ENCODE peak calls at places on chromosomes 2 and 18, in four cellular contexts. One of them, this sample, is unnamed.

GRCh38 chr2:128304715-128305554 is 13.7 kb downstream of the HS6ST1 start:
- DNase-seq in stimulated activated CD8-positive, alpha-beta memory T cell treated with anti-CD3 and anti-CD28 coated beads, Interleukin-4, amount 100 ng/mL, for 4 hours: no peak
- DNase-seq in cardiac fibroblast: peak
- DNase-seq in GF-D8: no peak
- DNase-seq in this sample: no peak

GRCh38 chr2:107584577-107584976 is 242.1 kb upstream of the RGPD4 start:
- DNase-seq in stimulated activated CD8-positive, alpha-beta memory T cell treated with anti-CD3 and anti-CD28 coated beads, Interleukin-4, amount 100 ng/mL, for 4 hours: no peak
- DNase-seq in cardiac fibroblast: peak
- DNase-seq in GF-D8: no peak
- DNase-seq in this sample: no peak

GRCh38 chr2:28355521-28356094 is 37.0 kb upstream of the FOSL2 start:
- DNase-seq in stimulated activated CD8-positive, alpha-beta memory T cell treated with anti-CD3 and anti-CD28 coated beads, Interleukin-4, amount 100 ng/mL, for 4 hours: no peak
- DNase-seq in cardiac fibroblast: no peak
- DNase-seq in GF-D8: no peak
- DNase-seq in this sample: no peak

GRCh38 chr2:13791019-13791418 is 841.5 kb upstream of the LRATD1 start:
- DNase-seq in stimulated activated CD8-positive, alpha-beta memory T cell treated with anti-CD3 and anti-CD28 coated beads, Interleukin-4, amount 100 ng/mL, for 4 hours: no peak
- DNase-seq in cardiac fibroblast: no peak
- DNase-seq in GF-D8: no peak
- DNase-seq in this sample: no peak

GRCh38 chr2:147989809-147990403 is 30.6 kb downstream of the ORC4 start:
- DNase-seq in stimulated activated CD8-positive, alpha-beta memory T cell treated with anti-CD3 and anti-CD28 coated beads, Interleukin-4, amount 100 ng/mL, for 4 hours: no peak
- DNase-seq in cardiac fibroblast: peak
- DNase-seq in GF-D8: peak
- DNase-seq in this sample: peak

GRCh38 chr2:1728821-1729220 is 15.5 kb downstream of the PXDN start:
- DNase-seq in stimulated activated CD8-positive, alpha-beta memory T cell treated with anti-CD3 and anti-CD28 coated beads, Interleukin-4, amount 100 ng/mL, for 4 hours: no peak
- DNase-seq in cardiac fibroblast: no peak
- DNase-seq in GF-D8: no peak
- DNase-seq in this sample: no peak

GRCh38 chr2:133413863-133414262 is 154.4 kb downstream of the NCKAP5 start:
- DNase-seq in stimulated activated CD8-positive, alpha-beta memory T cell treated with anti-CD3 and anti-CD28 coated beads, Interleukin-4, amount 100 ng/mL, for 4 hours: no peak
- DNase-seq in cardiac fibroblast: no peak
- DNase-seq in GF-D8: no peak
- DNase-seq in this sample: no peak

GRCh38 chr18:12283256-12283655 is 24.8 kb upstream of the TUBB6 start:
- DNase-seq in stimulated activated CD8-positive, alpha-beta memory T cell treated with anti-CD3 and anti-CD28 coated beads, Interleukin-4, amount 100 ng/mL, for 4 hours: no peak
- DNase-seq in cardiac fibroblast: peak
- DNase-seq in GF-D8: no peak
- DNase-seq in this sample: no peak

GRCh38 chr2:67272195-67272594 is 124.9 kb upstream of the ETAA1 start:
- DNase-seq in stimulated activated CD8-positive, alpha-beta memory T cell treated with anti-CD3 and anti-CD28 coated beads, Interleukin-4, amount 100 ng/mL, for 4 hours: no peak
- DNase-seq in cardiac fibroblast: peak
- DNase-seq in GF-D8: no peak
- DNase-seq in this sample: no peak

GRCh38 chr2:152740743-152741328 is 22.4 kb downstream of the ARL6IP6 start:
- DNase-seq in stimulated activated CD8-positive, alpha-beta memory T cell treated with anti-CD3 and anti-CD28 coated beads, Interleukin-4, amount 100 ng/mL, for 4 hours: no peak
- DNase-seq in cardiac fibroblast: peak
- DNase-seq in GF-D8: peak
- DNase-seq in this sample: peak

GRCh38 chr2:41836944-41837343 is 210.9 kb upstream of the PKDCC start:
- DNase-seq in stimulated activated CD8-positive, alpha-beta memory T cell treated with anti-CD3 and anti-CD28 coated beads, Interleukin-4, amount 100 ng/mL, for 4 hours: no peak
- DNase-seq in cardiac fibroblast: peak
- DNase-seq in GF-D8: no peak
- DNase-seq in this sample: peak

GRCh38 chr2:232280341-232280740 is 98.2 kb upstream of the ALPP start:
- DNase-seq in stimulated activated CD8-positive, alpha-beta memory T cell treated with anti-CD3 and anti-CD28 coated beads, Interleukin-4, amount 100 ng/mL, for 4 hours: no peak
- DNase-seq in cardiac fibroblast: no peak
- DNase-seq in GF-D8: no peak
- DNase-seq in this sample: no peak

GRCh38 chr2:135473567-135473966 is 57.5 kb downstream of the ZRANB3 start:
- DNase-seq in stimulated activated CD8-positive, alpha-beta memory T cell treated with anti-CD3 and anti-CD28 coated beads, Interleukin-4, amount 100 ng/mL, for 4 hours: no peak
- DNase-seq in cardiac fibroblast: peak
- DNase-seq in GF-D8: no peak
- DNase-seq in this sample: peak

GRCh38 chr2:120502357-120502756 is 156.4 kb downstream of the INHBB start:
- DNase-seq in stimulated activated CD8-positive, alpha-beta memory T cell treated with anti-CD3 and anti-CD28 coated beads, Interleukin-4, amount 100 ng/mL, for 4 hours: no peak
- DNase-seq in cardiac fibroblast: no peak
- DNase-seq in GF-D8: no peak
- DNase-seq in this sample: no peak

GRCh38 chr2:42959148-42959992 is 167.0 kb upstream of the HAAO start:
- DNase-seq in stimulated activated CD8-positive, alpha-beta memory T cell treated with anti-CD3 and anti-CD28 coated beads, Interleukin-4, amount 100 ng/mL, for 4 hours: no peak
- DNase-seq in cardiac fibroblast: peak
- DNase-seq in GF-D8: peak
- DNase-seq in this sample: peak

GRCh38 chr2:236873666-236874065 is 212.0 kb upstream of the COPS8 start:
- DNase-seq in stimulated activated CD8-positive, alpha-beta memory T cell treated with anti-CD3 and anti-CD28 coated beads, Interleukin-4, amount 100 ng/mL, for 4 hours: no peak
- DNase-seq in cardiac fibroblast: no peak
- DNase-seq in GF-D8: no peak
- DNase-seq in this sample: no peak

GRCh38 chr2:235472443-235472842 is 21.4 kb upstream of the AGAP1 start:
- DNase-seq in stimulated activated CD8-positive, alpha-beta memory T cell treated with anti-CD3 and anti-CD28 coated beads, Interleukin-4, amount 100 ng/mL, for 4 hours: no peak
- DNase-seq in cardiac fibroblast: no peak
- DNase-seq in GF-D8: no peak
- DNase-seq in this sample: no peak

GRCh38 chr2:73987109-73987947 is 2.6 kb downstream of the TET3 start:
- DNase-seq in stimulated activated CD8-positive, alpha-beta memory T cell treated with anti-CD3 and anti-CD28 coated beads, Interleukin-4, amount 100 ng/mL, for 4 hours: no peak
- DNase-seq in cardiac fibroblast: no peak
- DNase-seq in GF-D8: no peak
- DNase-seq in this sample: peak

GRCh38 chr2:52895726-52896340 is 871.8 kb upstream of the CHAC2 start:
- DNase-seq in stimulated activated CD8-positive, alpha-beta memory T cell treated with anti-CD3 and anti-CD28 coated beads, Interleukin-4, amount 100 ng/mL, for 4 hours: no peak
- DNase-seq in cardiac fibroblast: no peak
- DNase-seq in GF-D8: no peak
- DNase-seq in this sample: no peak

GRCh38 chr2:109201465-109202420 is 72.7 kb downstream of the SH3RF3 start:
- DNase-seq in stimulated activated CD8-positive, alpha-beta memory T cell treated with anti-CD3 and anti-CD28 coated beads, Interleukin-4, amount 100 ng/mL, for 4 hours: no peak
- DNase-seq in cardiac fibroblast: no peak
- DNase-seq in GF-D8: no peak
- DNase-seq in this sample: no peak

GRCh38 chr2:234496835-234497591 is at the start of gene ARL4C:
- DNase-seq in stimulated activated CD8-positive, alpha-beta memory T cell treated with anti-CD3 and anti-CD28 coated beads, Interleukin-4, amount 100 ng/mL, for 4 hours: peak
- DNase-seq in cardiac fibroblast: peak
- DNase-seq in GF-D8: no peak
- DNase-seq in this sample: no peak

GRCh38 chr2:70616168-70616694 is 62.6 kb upstream of the TGFA start:
- DNase-seq in stimulated activated CD8-positive, alpha-beta memory T cell treated with anti-CD3 and anti-CD28 coated beads, Interleukin-4, amount 100 ng/mL, for 4 hours: no peak
- DNase-seq in cardiac fibroblast: no peak
- DNase-seq in GF-D8: no peak
- DNase-seq in this sample: no peak

GRCh38 chr2:14255135-14255820 is 377.2 kb upstream of the LRATD1 start:
- DNase-seq in stimulated activated CD8-positive, alpha-beta memory T cell treated with anti-CD3 and anti-CD28 coated beads, Interleukin-4, amount 100 ng/mL, for 4 hours: no peak
- DNase-seq in cardiac fibroblast: no peak
- DNase-seq in GF-D8: no peak
- DNase-seq in this sample: no peak

GRCh38 chr2:1539973-1540372 is 126.7 kb downstream of the TPO start:
- DNase-seq in stimulated activated CD8-positive, alpha-beta memory T cell treated with anti-CD3 and anti-CD28 coated beads, Interleukin-4, amount 100 ng/mL, for 4 hours: no peak
- DNase-seq in cardiac fibroblast: no peak
- DNase-seq in GF-D8: no peak
- DNase-seq in this sample: no peak

GRCh38 chr2:118242216-118242615 is 153.9 kb downstream of the INSIG2 start:
- DNase-seq in stimulated activated CD8-positive, alpha-beta memory T cell treated with anti-CD3 and anti-CD28 coated beads, Interleukin-4, amount 100 ng/mL, for 4 hours: no peak
- DNase-seq in cardiac fibroblast: no peak
- DNase-seq in GF-D8: no peak
- DNase-seq in this sample: peak

GRCh38 chr2:128516938-128517337 is 198.3 kb upstream of the HS6ST1 start:
- DNase-seq in stimulated activated CD8-positive, alpha-beta memory T cell treated with anti-CD3 and anti-CD28 coated beads, Interleukin-4, amount 100 ng/mL, for 4 hours: no peak
- DNase-seq in cardiac fibroblast: no peak
- DNase-seq in GF-D8: no peak
- DNase-seq in this sample: no peak

GRCh38 chr2:155983850-155984249 is 348.7 kb downstream of the NR4A2 start:
- DNase-seq in stimulated activated CD8-positive, alpha-beta memory T cell treated with anti-CD3 and anti-CD28 coated beads, Interleukin-4, amount 100 ng/mL, for 4 hours: no peak
- DNase-seq in cardiac fibroblast: no peak
- DNase-seq in GF-D8: no peak
- DNase-seq in this sample: no peak

GRCh38 chr2:237403024-237403882 is 10.7 kb downstream of the COL6A3 start:
- DNase-seq in stimulated activated CD8-positive, alpha-beta memory T cell treated with anti-CD3 and anti-CD28 coated beads, Interleukin-4, amount 100 ng/mL, for 4 hours: no peak
- DNase-seq in cardiac fibroblast: peak
- DNase-seq in GF-D8: no peak
- DNase-seq in this sample: no peak

GRCh38 chr2:237473474-237474453 is 13.3 kb upstream of the MLPH start:
- DNase-seq in stimulated activated CD8-positive, alpha-beta memory T cell treated with anti-CD3 and anti-CD28 coated beads, Interleukin-4, amount 100 ng/mL, for 4 hours: no peak
- DNase-seq in cardiac fibroblast: peak
- DNase-seq in GF-D8: no peak
- DNase-seq in this sample: peak

GRCh38 chr18:21134895-21135294 is 23.3 kb upstream of the ROCK1 start:
- DNase-seq in stimulated activated CD8-positive, alpha-beta memory T cell treated with anti-CD3 and anti-CD28 coated beads, Interleukin-4, amount 100 ng/mL, for 4 hours: no peak
- DNase-seq in cardiac fibroblast: peak
- DNase-seq in GF-D8: peak
- DNase-seq in this sample: peak

GRCh38 chr18:1357724-1358123 is 453.1 kb downstream of the ADCYAP1 start:
- DNase-seq in stimulated activated CD8-positive, alpha-beta memory T cell treated with anti-CD3 and anti-CD28 coated beads, Interleukin-4, amount 100 ng/mL, for 4 hours: no peak
- DNase-seq in cardiac fibroblast: no peak
- DNase-seq in GF-D8: no peak
- DNase-seq in this sample: no peak

GRCh38 chr2:108533832-108534576 is at the start of gene LIMS1:
- DNase-seq in stimulated activated CD8-positive, alpha-beta memory T cell treated with anti-CD3 and anti-CD28 coated beads, Interleukin-4, amount 100 ng/mL, for 4 hours: peak
- DNase-seq in cardiac fibroblast: peak
- DNase-seq in GF-D8: peak
- DNase-seq in this sample: peak

GRCh38 chr2:81304154-81304830 is 999.7 kb upstream of the LRRTM1 start:
- DNase-seq in stimulated activated CD8-positive, alpha-beta memory T cell treated with anti-CD3 and anti-CD28 coated beads, Interleukin-4, amount 100 ng/mL, for 4 hours: no peak
- DNase-seq in cardiac fibroblast: no peak
- DNase-seq in GF-D8: no peak
- DNase-seq in this sample: no peak

GRCh38 chr2:27281855-27282559 is at the start of gene TRIM54:
- DNase-seq in stimulated activated CD8-positive, alpha-beta memory T cell treated with anti-CD3 and anti-CD28 coated beads, Interleukin-4, amount 100 ng/mL, for 4 hours: no peak
- DNase-seq in cardiac fibroblast: peak
- DNase-seq in GF-D8: no peak
- DNase-seq in this sample: no peak

GRCh38 chr2:2769481-2770431 is 438.7 kb upstream of the MYT1L start:
- DNase-seq in stimulated activated CD8-positive, alpha-beta memory T cell treated with anti-CD3 and anti-CD28 coated beads, Interleukin-4, amount 100 ng/mL, for 4 hours: no peak
- DNase-seq in cardiac fibroblast: no peak
- DNase-seq in GF-D8: no peak
- DNase-seq in this sample: no peak

GRCh38 chr2:120647487-120647886 is 88.2 kb upstream of the GLI2 start:
- DNase-seq in stimulated activated CD8-positive, alpha-beta memory T cell treated with anti-CD3 and anti-CD28 coated beads, Interleukin-4, amount 100 ng/mL, for 4 hours: no peak
- DNase-seq in cardiac fibroblast: peak
- DNase-seq in GF-D8: no peak
- DNase-seq in this sample: no peak

GRCh38 chr2:176083796-176084261 is at the start of gene EVX2:
- DNase-seq in stimulated activated CD8-positive, alpha-beta memory T cell treated with anti-CD3 and anti-CD28 coated beads, Interleukin-4, amount 100 ng/mL, for 4 hours: no peak
- DNase-seq in cardiac fibroblast: no peak
- DNase-seq in GF-D8: no peak
- DNase-seq in this sample: no peak

GRCh38 chr2:207504513-207505171 is 25.1 kb upstream of the CREB1 start:
- DNase-seq in stimulated activated CD8-positive, alpha-beta memory T cell treated with anti-CD3 and anti-CD28 coated beads, Interleukin-4, amount 100 ng/mL, for 4 hours: no peak
- DNase-seq in cardiac fibroblast: peak
- DNase-seq in GF-D8: no peak
- DNase-seq in this sample: no peak

GRCh38 chr2:230940476-230940815 is 15.4 kb upstream of the GPR55 start:
- DNase-seq in stimulated activated CD8-positive, alpha-beta memory T cell treated with anti-CD3 and anti-CD28 coated beads, Interleukin-4, amount 100 ng/mL, for 4 hours: no peak
- DNase-seq in cardiac fibroblast: no peak
- DNase-seq in GF-D8: no peak
- DNase-seq in this sample: no peak